ENCODE peak calls at places on chromosomes 16 and 17, in eight cellular contexts. B is sigmoid colon, N is AG04450, G is Daoy, K is islet precursor cell, U is neural progenitor cell, F is astrocyte of the spinal cord, H is germinal center. T is an unnamed sample.

GRCh38 chr16:86074651-86075487 is 175.9 kb downstream of the IRF8 start:
- DNase-seq in B (peak; percentile 60), N (no peak), G (peak; percentile 66), K (peak; percentile 87), U (peak; percentile 85), F (no peak), H (no peak), T (peak; percentile 52)

GRCh38 chr16:86289304-86289703 is 221.0 kb upstream of the FOXF1 start:
- DNase-seq in B (no peak), N (no peak), G (no peak), K (no peak), U (peak; percentile 16), F (no peak), H (no peak), T (no peak)

GRCh38 chr17:13792314-13792713 is 190.6 kb upstream of the HS3ST3A1 start:
- DNase-seq in B (no peak), N (no peak), G (no peak), K (no peak), U (no peak), F (peak; percentile 66), H (no peak), T (no peak)

GRCh38 chr16:50372611-50373344 is 4.0 kb upstream of the BRD7 start:
- DNase-seq in B (peak; percentile 92), N (no peak), G (peak; percentile 23), K (peak; percentile 69), U (no peak), F (no peak), H (no peak), T (no peak)

GRCh38 chr17:81967533-81968395 is 6.8 kb upstream of the NOTUM start:
- DNase-seq in B (peak; percentile 93), N (no peak), G (peak; percentile 73), K (peak; percentile 99), U (peak; percentile 94), F (peak; percentile 52), H (peak; percentile 81), T (peak; percentile 56)

GRCh38 chr17:72175263-72175662 is 54.4 kb downstream of the SOX9 start:
- DNase-seq in B (no peak), N (no peak), G (no peak), K (no peak), U (no peak), F (no peak), H (no peak), T (no peak)

GRCh38 chr17:77280304-77280910 is 139.6 kb downstream of the SEC14L1 start:
- DNase-seq in B (no peak), N (no peak), G (peak; percentile 95), K (no peak), U (no peak), F (peak; percentile 55), H (no peak), T (peak; percentile 93)

GRCh38 chr17:73156887-73157870 is 7.6 kb upstream of the SSTR2 start:
- DNase-seq in B (no peak), N (no peak), G (no peak), K (peak; percentile 50), U (peak; percentile 57), F (no peak), H (no peak), T (no peak)

GRCh38 chr16:22353188-22353919 is 21.1 kb downstream of the CDR2 start:
- DNase-seq in B (no peak), N (peak; percentile 71), G (peak; percentile 59), K (peak; percentile 75), U (no peak), F (peak; percentile 84), H (no peak), T (no peak)

GRCh38 chr17:82344175-82344907 is 10.8 kb upstream of the SECTM1 start:
- DNase-seq in B (no peak), N (no peak), G (no peak), K (no peak), U (no peak), F (no peak), H (no peak), T (peak; percentile 63)

GRCh38 chr16:67441289-67441753 is 10.4 kb downstream of the HSD11B2 start:
- DNase-seq in B (no peak), N (no peak), G (no peak), K (no peak), U (no peak), F (no peak), H (no peak), T (no peak)

GRCh38 chr17:63976702-63977101 is 4.0 kb upstream of the SCN4A start:
- DNase-seq in B (no peak), N (no peak), G (no peak), K (no peak), U (no peak), F (no peak), H (no peak), T (no peak)